ENCODE peak calls at places on chromosomes 4 and X, in ten cellular contexts. C, V, R, T, K, B, G, W, F and H are unnamed samples.

GRCh38 chr4:153207027-153207426 is 2.8 kb downstream of the TRIM2 start:
- DNase-seq in C (no peak), V (no peak), R (no peak), T (no peak), K (no peak), B (no peak), G (no peak), W (no peak), F (no peak), H (no peak)

GRCh38 chrX:123860983-123861382 is 1.1 kb downstream of the XIAP start:
- DNase-seq in C (peak; percentile 36), V (no peak), R (peak; percentile 56), T (peak; percentile 7), K (no peak), B (no peak), G (no peak), W (peak; percentile 23), F (no peak), H (peak; percentile 44)

GRCh38 chr4:157221895-157222763 is 1.6 kb downstream of the GRIA2 start:
- DNase-seq in C (no peak), V (no peak), R (no peak), T (no peak), K (peak; percentile 8), B (no peak), G (no peak), W (no peak), F (no peak), H (no peak)

GRCh38 chrX:46580613-46581012 is 7.0 kb downstream of the CHST7 start:
- DNase-seq in C (no peak), V (no peak), R (no peak), T (no peak), K (no peak), B (no peak), G (no peak), W (no peak), F (no peak), H (no peak)

GRCh38 chr4:24991015-24991414 is 39.7 kb downstream of the LGI2 start:
- DNase-seq in C (no peak), V (no peak), R (peak; percentile 89), T (peak; percentile 9), K (peak; percentile 93), B (peak; percentile 54), G (no peak), W (peak; percentile 16), F (no peak), H (peak; percentile 20)

GRCh38 chr4:183416878-183417277 is 27.6 kb upstream of the CDKN2AIP start:
- DNase-seq in C (no peak), V (no peak), R (no peak), T (no peak), K (no peak), B (no peak), G (peak; percentile 1), W (no peak), F (no peak), H (no peak)

GRCh38 chr4:100486496-100486895 is 31.3 kb downstream of the EMCN start:
- DNase-seq in C (no peak), V (no peak), R (no peak), T (no peak), K (no peak), B (no peak), G (no peak), W (no peak), F (no peak), H (no peak)

GRCh38 chr4:44738615-44739014 is 12.3 kb upstream of the GNPDA2 start:
- DNase-seq in C (peak; percentile 14), V (no peak), R (peak; percentile 13), T (no peak), K (no peak), B (no peak), G (no peak), W (no peak), F (no peak), H (peak; percentile 17)

GRCh38 chr4:105563352-105563751 is 10.9 kb downstream of the ARHGEF38 start:
- DNase-seq in C (no peak), V (no peak), R (no peak), T (no peak), K (no peak), B (no peak), G (no peak), W (no peak), F (no peak), H (no peak)

GRCh38 chr4:48725414-48725813 is 54.7 kb downstream of the FRYL start:
- DNase-seq in C (no peak), V (no peak), R (no peak), T (no peak), K (no peak), B (no peak), G (no peak), W (no peak), F (no peak), H (no peak)

GRCh38 chr4:81062001-81062400 is 31.5 kb downstream of the BMP3 start:
- DNase-seq in C (no peak), V (no peak), R (no peak), T (no peak), K (no peak), B (no peak), G (no peak), W (no peak), F (no peak), H (no peak)

GRCh38 chrX:38803609-38804480 is 2.6 kb downstream of the MID1IP1 start:
- DNase-seq in C (peak; percentile 86), V (peak; percentile 85), R (peak; percentile 84), T (peak; percentile 79), K (peak; percentile 32), B (peak; percentile 77), G (peak; percentile 91), W (peak; percentile 86), F (peak; percentile 31), H (peak; percentile 84)

GRCh38 chr4:151953286-151953685 is 192.5 kb upstream of the GATB start:
- DNase-seq in C (no peak), V (no peak), R (no peak), T (no peak), K (no peak), B (no peak), G (no peak), W (peak; percentile 9), F (no peak), H (no peak)

GRCh38 chr4:183327827-183328226 is 5.6 kb upstream of the CLDN24 start:
- DNase-seq in C (no peak), V (no peak), R (no peak), T (no peak), K (no peak), B (no peak), G (no peak), W (no peak), F (no peak), H (no peak)

GRCh38 chr4:8917321-8917811 is 45.7 kb upstream of the HMX1 start:
- DNase-seq in C (no peak), V (no peak), R (no peak), T (no peak), K (no peak), B (no peak), G (peak; percentile 42), W (no peak), F (no peak), H (no peak)

GRCh38 chr4:145619639-145619996 is 433 bp downstream of the MMAA start:
- DNase-seq in C (peak; percentile 88), V (no peak), R (peak; percentile 53), T (peak; percentile 60), K (peak; percentile 47), B (peak; percentile 37), G (peak; percentile 63), W (peak; percentile 72), F (peak; percentile 16), H (peak; percentile 57)

GRCh38 chrX:148580016-148580415 is 79.6 kb downstream of the AFF2 start:
- DNase-seq in C (no peak), V (no peak), R (no peak), T (no peak), K (peak; percentile 40), B (no peak), G (no peak), W (no peak), F (no peak), H (no peak)

GRCh38 chr4:6046526-6047129 is 28.4 kb upstream of the C4orf50 start:
- DNase-seq in C (no peak), V (no peak), R (no peak), T (no peak), K (no peak), B (no peak), G (no peak), W (no peak), F (no peak), H (no peak)

GRCh38 chr4:183674153-183674552 is 15.1 kb downstream of the TRAPPC11 start:
- DNase-seq in C (no peak), V (no peak), R (peak; percentile 7), T (no peak), K (no peak), B (no peak), G (no peak), W (no peak), F (no peak), H (no peak)

DNA sequence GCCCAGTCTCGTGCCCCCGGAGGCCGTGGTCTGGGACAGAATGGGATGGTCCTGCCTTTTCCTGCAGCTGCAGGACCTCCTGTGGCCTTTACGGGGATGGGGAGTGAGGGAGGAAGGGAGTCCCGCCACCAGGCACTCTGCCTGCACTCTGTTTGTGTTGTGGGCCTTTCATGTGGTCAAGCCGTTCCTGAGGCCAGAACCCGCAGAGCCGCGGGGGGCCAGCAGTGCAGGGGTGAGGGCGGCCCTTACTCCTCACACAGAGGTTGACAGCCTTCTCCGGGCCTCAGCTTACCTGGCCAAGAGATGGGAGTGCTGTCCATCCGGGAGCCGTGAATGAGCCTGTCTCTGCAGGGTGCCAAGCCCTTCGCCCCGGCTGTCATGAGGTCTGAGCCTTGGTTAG is 230.7 kb downstream of the AFAP1 start:
- DNase-seq in C (no peak), V (no peak), R (peak; percentile 7), T (no peak), K (peak; percentile 19), B (no peak), G (no peak), W (no peak), F (no peak), H (no peak)
- TF ChIP-seq CTCF in C (no peak), V (no peak), R (no peak), T (no peak), K (no peak), B (no peak), G (no peak), W (no peak), F (no peak), H (no peak)

GRCh38 chrX:155662297-155662696 is 49.5 kb upstream of the TMLHE start:
- DNase-seq in C (no peak), V (no peak), R (peak; percentile 0), T (no peak), K (no peak), B (no peak), G (no peak), W (peak; percentile 1), F (no peak), H (peak; percentile 11)
- TF ChIP-seq CTCF in C (no peak), V (no peak), R (no peak), T (peak; percentile 17), K (no peak), B (no peak), G (no peak), W (peak; percentile 40), F (no peak), H (no peak)

GRCh38 chr4:144318797-144319196 is 178.3 kb upstream of the GYPA start:
- DNase-seq in C (no peak), V (no peak), R (no peak), T (no peak), K (no peak), B (no peak), G (no peak), W (no peak), F (no peak), H (no peak)
- TF ChIP-seq CTCF in C (no peak), V (no peak), R (no peak), T (no peak), K (no peak), B (no peak), G (no peak), W (no peak), F (no peak), H (no peak)

GRCh38 chrX:40573763-40574162 is 7.0 kb upstream of the ATP6AP2 start:
- DNase-seq in C (no peak), V (no peak), R (peak; percentile 33), T (peak; percentile 14), K (no peak), B (no peak), G (no peak), W (peak; percentile 50), F (no peak), H (peak; percentile 39)
- TF ChIP-seq CTCF in C (no peak), V (peak; percentile 32), R (peak; percentile 59), T (peak; percentile 84), K (peak; percentile 41), B (no peak), G (no peak), W (peak; percentile 81), F (no peak), H (peak; percentile 39)